ENCODE peak calls at places on chromosomes 3 and 15, in seven cellular contexts. V, Y, M, F, Z, U and R are unnamed samples.

GRCh38 chr15:56794150-56794922 is 61.0 kb upstream of the ZNF280D start:
- DNase-seq in V (no peak), Y (no peak), M (no peak), F (no peak), Z (no peak), U (no peak), R (no peak)

GRCh38 chr3:194140520-194141414 is 4.8 kb downstream of the HES1 start:
- DNase-seq in V (peak), Y (no peak), M (no peak), F (no peak), Z (peak), U (peak), R (peak)

GRCh38 chr3:14824646-14825045 is 5.9 kb downstream of the FGD5 start:
- DNase-seq in V (no peak), Y (no peak), M (no peak), F (no peak), Z (no peak), U (no peak), R (no peak)

GRCh38 chr3:196166741-196167140 is 44.5 kb downstream of the ZDHHC19 start:
- DNase-seq in V (no peak), Y (no peak), M (no peak), F (no peak), Z (peak), U (no peak), R (no peak)

GRCh38 chr15:31571676-31572075 is 245.0 kb downstream of the KLF13 start:
- DNase-seq in V (no peak), Y (no peak), M (no peak), F (no peak), Z (peak), U (no peak), R (no peak)

GRCh38 chr3:56205406-56205805 is 262.9 kb downstream of the ERC2 start:
- DNase-seq in V (no peak), Y (no peak), M (no peak), F (no peak), Z (no peak), U (no peak), R (no peak)

GRCh38 chr3:128569756-128570155 is 76.8 kb upstream of the GATA2 start:
- DNase-seq in V (no peak), Y (no peak), M (no peak), F (no peak), Z (peak), U (no peak), R (no peak)

GRCh38 chr3:185137821-185138220 is 15.0 kb downstream of the C3orf70 start:
- DNase-seq in V (no peak), Y (no peak), M (no peak), F (no peak), Z (no peak), U (no peak), R (no peak)

GRCh38 chr3:109618766-109619378 is 281.5 kb upstream of the DPPA4 start:
- DNase-seq in V (no peak), Y (no peak), M (no peak), F (no peak), Z (no peak), U (no peak), R (no peak)

GRCh38 chr3:74309716-74310115 is 304.7 kb downstream of the CNTN3 start:
- DNase-seq in V (no peak), Y (no peak), M (no peak), F (no peak), Z (no peak), U (no peak), R (no peak)

GRCh38 chr3:55471522-55472280 is 15.4 kb downstream of the WNT5A start:
- DNase-seq in V (no peak), Y (no peak), M (no peak), F (no peak), Z (no peak), U (no peak), R (no peak)

GRCh38 chr15:44066211-44066827 is 128.8 kb downstream of the FRMD5 start:
- DNase-seq in V (peak), Y (peak), M (no peak), F (peak), Z (peak), U (peak), R (no peak)

GRCh38 chr15:68307131-68307928 is 29.8 kb downstream of the FEM1B start:
- DNase-seq in V (no peak), Y (no peak), M (no peak), F (no peak), Z (no peak), U (no peak), R (no peak)

GRCh38 chr3:48125026-48125704 is 63.1 kb downstream of the CDC25A start:
- DNase-seq in V (peak), Y (no peak), M (peak), F (no peak), Z (no peak), U (peak), R (peak)

DNA sequence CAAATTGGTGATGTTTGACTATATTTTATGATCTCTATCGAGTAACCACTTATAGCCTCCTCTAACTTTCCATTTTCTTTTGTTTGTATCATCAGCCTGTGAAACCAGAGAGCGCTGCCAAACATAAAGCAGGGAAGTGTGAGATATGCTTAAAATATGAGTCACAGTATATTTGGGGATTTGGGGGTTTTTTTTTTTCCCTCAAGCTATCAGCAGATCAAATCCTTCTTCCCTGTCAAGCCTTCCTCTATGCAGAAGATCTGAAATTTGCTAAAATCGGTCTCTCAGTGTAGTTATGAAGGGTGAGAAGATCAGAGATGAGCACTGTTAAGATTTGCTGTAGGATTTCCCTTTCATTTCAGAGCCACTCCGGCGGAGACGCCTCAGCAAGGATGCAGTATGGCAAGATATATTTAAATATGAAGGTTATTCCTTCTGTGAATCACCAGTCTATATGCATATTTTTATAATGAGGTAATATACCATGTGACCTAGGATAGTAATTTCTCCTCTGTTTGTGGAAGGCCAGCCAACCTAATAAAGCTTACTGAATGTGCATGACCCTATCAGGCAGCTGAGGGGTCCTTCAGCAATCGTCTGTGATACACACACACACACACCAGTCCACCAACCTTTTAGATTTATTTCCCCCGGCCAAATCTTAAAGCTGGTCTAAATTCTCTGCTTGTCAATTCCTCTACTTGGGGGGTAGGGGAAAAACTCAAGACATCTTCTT is 474.1 kb downstream of the FOXP1 start:
- DNase-seq in V (no peak), Y (no peak), M (no peak), F (no peak), Z (no peak), U (no peak), R (no peak)
- H3K4me3 ChIP-seq in V (no peak), Y (no peak), M (no peak), F (no peak), Z (no peak), U (no peak), R (no peak)

GRCh38 chr3:38136272-38136806 is 588 bp downstream of the ACAA1 start:
- DNase-seq in V (peak), Y (peak), M (no peak), F (no peak), Z (peak), U (no peak), R (no peak)

GRCh38 chr3:38130631-38131065 is 6.3 kb downstream of the ACAA1 start:
- DNase-seq in V (peak), Y (no peak), M (no peak), F (no peak), Z (no peak), U (no peak), R (no peak)

GRCh38 chr3:38133209-38133556 is 3.7 kb downstream of the ACAA1 start:
- DNase-seq in V (no peak), Y (no peak), M (no peak), F (no peak), Z (no peak), U (no peak), R (no peak)

GRCh38 chr3:38131621-38132369 is 5.1 kb downstream of the ACAA1 start:
- DNase-seq in V (peak), Y (no peak), M (no peak), F (no peak), Z (peak), U (no peak), R (peak)

GRCh38 chr3:38133557-38134405 is 3.1 kb downstream of the ACAA1 start:
- DNase-seq in V (no peak), Y (no peak), M (no peak), F (no peak), Z (no peak), U (no peak), R (no peak)
- H3K4me3 ChIP-seq in V (no peak), Y (no peak), M (no peak), F (no peak), Z (no peak), U (no peak), R (no peak)

GRCh38 chr3:113839551-113839950 is 963 bp downstream of the GRAMD1C start:
- DNase-seq in V (no peak), Y (no peak), M (no peak), F (no peak), Z (no peak), U (no peak), R (no peak)
- H3K4me3 ChIP-seq in V (peak), Y (peak), M (no peak), F (peak), Z (no peak), U (no peak), R (no peak)

GRCh38 chr3:195149292-195149691 is 121.7 kb downstream of the XXYLT1 start:
- DNase-seq in V (no peak), Y (no peak), M (no peak), F (no peak), Z (no peak), U (no peak), R (no peak)

GRCh38 chr3:195148553-195148952 is 122.4 kb downstream of the XXYLT1 start:
- DNase-seq in V (no peak), Y (peak), M (no peak), F (no peak), Z (no peak), U (no peak), R (no peak)

GRCh38 chr3:195151402-195151801 is 119.6 kb downstream of the XXYLT1 start:
- DNase-seq in V (no peak), Y (no peak), M (no peak), F (no peak), Z (no peak), U (no peak), R (no peak)

GRCh38 chr3:195151866-195152526 is 119.0 kb downstream of the XXYLT1 start:
- DNase-seq in V (no peak), Y (no peak), M (no peak), F (no peak), Z (peak), U (no peak), R (no peak)

GRCh38 chr3:195150194-195151118 is 120.5 kb downstream of the XXYLT1 start:
- DNase-seq in V (peak), Y (peak), M (no peak), F (peak), Z (peak), U (no peak), R (peak)
- H3K4me3 ChIP-seq in V (no peak), Y (peak), M (no peak), F (peak), Z (peak), U (no peak), R (no peak)

GRCh38 chr15:72935521-72935920 is 116.7 kb upstream of the NEO1 start:
- DNase-seq in V (no peak), Y (no peak), M (no peak), F (no peak), Z (no peak), U (no peak), R (no peak)
- H3K4me3 ChIP-seq in V (no peak), Y (no peak), M (no peak), F (no peak), Z (no peak), U (no peak), R (no peak)

GRCh38 chr3:106628407-106628806 is 748.8 kb upstream of the CCDC54 start:
- DNase-seq in V (no peak), Y (peak), M (peak), F (no peak), Z (no peak), U (peak), R (no peak)

GRCh38 chr3:106635271-106635670 is 742.0 kb upstream of the CCDC54 start:
- DNase-seq in V (no peak), Y (no peak), M (peak), F (no peak), Z (peak), U (peak), R (no peak)

GRCh38 chr3:106629215-106629832 is 747.9 kb upstream of the CCDC54 start:
- DNase-seq in V (no peak), Y (peak), M (no peak), F (no peak), Z (no peak), U (no peak), R (no peak)

DNA sequence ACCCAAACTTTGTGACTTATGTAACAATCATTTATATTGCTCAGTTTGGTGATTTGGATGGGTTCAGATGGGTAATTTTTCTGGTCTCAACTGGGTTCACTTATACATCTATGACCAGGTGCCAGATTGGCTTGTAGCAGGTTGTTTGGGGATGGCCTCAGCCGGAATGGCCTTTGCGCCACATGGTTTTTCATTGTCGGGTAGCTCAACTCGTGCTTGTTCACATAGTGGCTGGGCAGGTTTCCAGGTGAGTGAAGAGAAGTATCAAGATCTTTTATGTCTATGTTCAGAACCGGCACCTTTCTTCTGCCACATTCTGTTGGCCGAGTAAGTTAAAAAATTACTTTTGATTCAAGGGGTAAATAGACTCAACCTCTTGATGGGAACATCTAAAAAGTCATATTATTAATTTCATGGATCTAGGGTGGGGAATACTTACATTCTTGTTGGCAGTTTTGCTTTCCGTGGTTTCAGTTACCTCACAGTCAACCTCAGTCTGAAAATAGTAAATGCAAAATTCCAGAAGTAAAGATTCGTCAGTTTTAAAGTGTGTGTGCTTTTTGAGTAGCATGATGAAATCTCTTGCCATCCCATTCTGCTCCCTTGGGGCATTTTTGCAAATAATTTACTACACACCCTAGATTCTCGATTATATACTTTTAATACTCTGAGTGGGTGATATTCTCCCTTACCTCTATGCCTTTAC is 745.7 kb upstream of the CCDC54 start:
- DNase-seq in V (no peak), Y (no peak), M (no peak), F (no peak), Z (no peak), U (no peak), R (no peak)
- H3K4me3 ChIP-seq in V (no peak), Y (no peak), M (no peak), F (no peak), Z (no peak), U (no peak), R (no peak)